ENCODE peak calls at places on chromosomes 4 and X, in ten cellular contexts. O is right lobe of liver, J is GM23248, R is neural progenitor cell, V is SK-N-SH, Q is psoas muscle, Z is ovary, Y is mammary epithelial cell, L is cardiac muscle cell, M is HCT116. D is an unnamed sample.

GRCh38 chr4:158130204-158130603 is 42.6 kb downstream of the GASK1B start:
- DNase-seq in O (no peak), J (no peak), R (no peak), V (no peak), Q (no peak), Z (no peak), Y (no peak), L (no peak), M (no peak), D (no peak)

GRCh38 chrX:121781991-121782390 is 734.6 kb downstream of the GLUD2 start:
- DNase-seq in O (no peak), J (no peak), R (no peak), V (no peak), Q (no peak), Z (no peak), Y (peak; percentile 84), L (no peak), M (no peak), D (no peak)

GRCh38 chr4:43274376-43274775 is 381.9 kb downstream of the GRXCR1 start:
- DNase-seq in O (no peak), J (no peak), R (no peak), V (no peak), Q (no peak), Z (no peak), Y (no peak), L (no peak), M (no peak), D (no peak)

GRCh38 chr4:174009686-174010451 is 273.6 kb downstream of the FBXO8 start:
- DNase-seq in O (no peak), J (no peak), R (no peak), V (no peak), Q (no peak), Z (no peak), Y (no peak), L (no peak), M (no peak), D (no peak)

GRCh38 chr4:105473340-105474109 is at the start of gene PPA2:
- DNase-seq in O (peak; percentile 91), J (peak; percentile 97), R (peak; percentile 94), V (peak; percentile 94), Q (peak; percentile 85), Z (peak; percentile 76), Y (peak; percentile 89), L (peak; percentile 94), M (peak; percentile 78), D (peak; percentile 87)

GRCh38 chr4:38568768-38569167 is 95.2 kb upstream of the KLF3 start:
- DNase-seq in O (no peak), J (no peak), R (no peak), V (no peak), Q (no peak), Z (no peak), Y (peak; percentile 49), L (no peak), M (no peak), D (no peak)

GRCh38 chr4:121829511-121829910 is 5.8 kb upstream of the CCNA2 start:
- DNase-seq in O (no peak), J (peak; percentile 11), R (no peak), V (no peak), Q (no peak), Z (no peak), Y (no peak), L (no peak), M (no peak), D (no peak)

GRCh38 chrX:75596178-75596577 is 73.3 kb upstream of the ZDHHC15 start:
- DNase-seq in O (no peak), J (peak; percentile 21), R (no peak), V (no peak), Q (no peak), Z (no peak), Y (no peak), L (no peak), M (no peak), D (no peak)

GRCh38 chrX:81261576-81261975 is 59.7 kb downstream of the SH3BGRL start:
- DNase-seq in O (no peak), J (peak; percentile 56), R (no peak), V (no peak), Q (no peak), Z (no peak), Y (peak; percentile 53), L (peak; percentile 61), M (no peak), D (no peak)

GRCh38 chrX:81263067-81263466 is 61.2 kb downstream of the SH3BGRL start:
- DNase-seq in O (no peak), J (no peak), R (peak; percentile 31), V (no peak), Q (no peak), Z (no peak), Y (no peak), L (no peak), M (no peak), D (no peak)

GRCh38 chrX:81257817-81258216 is 55.9 kb downstream of the SH3BGRL start:
- DNase-seq in O (no peak), J (no peak), R (no peak), V (no peak), Q (no peak), Z (no peak), Y (no peak), L (no peak), M (no peak), D (no peak)

GRCh38 chrX:81259714-81260395 is 58.0 kb downstream of the SH3BGRL start:
- DNase-seq in O (no peak), J (peak; percentile 61), R (no peak), V (no peak), Q (no peak), Z (no peak), Y (peak; percentile 37), L (peak; percentile 33), M (no peak), D (no peak)

DNA sequence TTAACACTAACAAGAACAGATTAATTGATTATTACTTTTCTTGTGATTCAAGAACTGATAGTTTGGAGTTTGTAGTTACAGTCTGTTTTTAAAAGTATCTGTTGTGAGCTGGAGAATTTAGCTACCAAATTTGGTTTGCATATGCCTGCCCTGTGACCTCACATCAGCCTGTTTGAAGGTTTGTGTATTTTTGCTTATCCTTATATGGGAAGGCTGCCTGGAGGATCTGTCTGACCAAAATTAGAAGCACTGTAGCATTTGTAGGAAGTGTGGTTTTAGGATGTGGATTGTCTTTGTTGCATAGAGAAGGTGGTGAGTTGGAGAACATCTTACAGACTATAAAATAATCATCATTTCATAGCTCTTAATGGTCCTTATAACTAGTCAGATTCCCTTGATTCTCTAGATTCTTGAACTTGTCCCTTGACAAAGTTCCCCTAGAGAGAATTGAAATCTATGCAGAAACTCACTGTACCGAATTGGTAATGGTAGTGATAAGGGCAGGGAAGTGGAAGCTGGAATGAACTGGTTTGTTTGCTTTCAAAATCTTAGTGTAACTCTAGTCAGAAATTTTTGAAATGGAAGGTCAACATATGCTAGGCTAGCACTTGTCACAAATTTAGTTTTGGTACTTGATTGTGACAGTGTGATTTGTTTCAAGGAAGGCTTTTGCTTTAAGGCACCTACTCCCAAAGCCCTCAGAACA is 57.3 kb downstream of the SH3BGRL start:
- DNase-seq in O (no peak), J (peak; percentile 28), R (no peak), V (no peak), Q (no peak), Z (no peak), Y (no peak), L (peak; percentile 69), M (no peak), D (no peak)
- H3K4me3 ChIP-seq in O (no peak overlapping the region), J (peak overlapping the region; percentile 47), R (no peak overlapping the region), V (no peak overlapping the region), Q (no peak overlapping the region), Z (no peak overlapping the region), Y (no peak overlapping the region), L (no peak overlapping the region), M (no peak overlapping the region), D (no peak overlapping the region)

DNA sequence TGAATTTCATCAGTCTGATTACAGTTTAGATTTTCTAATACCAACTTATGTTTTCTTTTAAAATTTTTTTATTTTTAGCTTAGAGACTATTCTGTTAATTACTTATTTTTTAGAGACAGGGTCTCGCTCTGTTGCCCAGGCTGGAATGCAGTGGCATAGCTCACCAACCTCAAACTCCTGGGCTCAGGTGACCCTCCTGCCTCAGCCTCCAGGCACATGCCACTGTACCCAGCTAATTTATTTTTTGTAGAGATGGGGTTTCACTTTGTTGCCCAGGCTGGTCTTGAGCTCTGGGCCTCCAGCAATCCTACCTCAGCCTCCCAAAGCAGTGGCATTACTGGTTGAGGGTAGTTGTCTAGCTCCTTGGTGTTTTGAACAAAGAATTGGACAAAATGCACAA is 102.0 kb downstream of the KLHL8 start:
- DNase-seq in O (no peak), J (no peak), R (no peak), V (no peak), Q (no peak), Z (no peak), Y (no peak), L (no peak), M (no peak), D (no peak)
- H3K27ac ChIP-seq in O (no peak overlapping the region), J (no peak overlapping the region), R (no peak overlapping the region), V (no peak overlapping the region), Q (peak overlapping the region; percentile 87), Z (no peak overlapping the region), Y (no peak overlapping the region), L (peak overlapping the region; percentile 25), M (no peak overlapping the region), D (no peak overlapping the region)

DNA sequence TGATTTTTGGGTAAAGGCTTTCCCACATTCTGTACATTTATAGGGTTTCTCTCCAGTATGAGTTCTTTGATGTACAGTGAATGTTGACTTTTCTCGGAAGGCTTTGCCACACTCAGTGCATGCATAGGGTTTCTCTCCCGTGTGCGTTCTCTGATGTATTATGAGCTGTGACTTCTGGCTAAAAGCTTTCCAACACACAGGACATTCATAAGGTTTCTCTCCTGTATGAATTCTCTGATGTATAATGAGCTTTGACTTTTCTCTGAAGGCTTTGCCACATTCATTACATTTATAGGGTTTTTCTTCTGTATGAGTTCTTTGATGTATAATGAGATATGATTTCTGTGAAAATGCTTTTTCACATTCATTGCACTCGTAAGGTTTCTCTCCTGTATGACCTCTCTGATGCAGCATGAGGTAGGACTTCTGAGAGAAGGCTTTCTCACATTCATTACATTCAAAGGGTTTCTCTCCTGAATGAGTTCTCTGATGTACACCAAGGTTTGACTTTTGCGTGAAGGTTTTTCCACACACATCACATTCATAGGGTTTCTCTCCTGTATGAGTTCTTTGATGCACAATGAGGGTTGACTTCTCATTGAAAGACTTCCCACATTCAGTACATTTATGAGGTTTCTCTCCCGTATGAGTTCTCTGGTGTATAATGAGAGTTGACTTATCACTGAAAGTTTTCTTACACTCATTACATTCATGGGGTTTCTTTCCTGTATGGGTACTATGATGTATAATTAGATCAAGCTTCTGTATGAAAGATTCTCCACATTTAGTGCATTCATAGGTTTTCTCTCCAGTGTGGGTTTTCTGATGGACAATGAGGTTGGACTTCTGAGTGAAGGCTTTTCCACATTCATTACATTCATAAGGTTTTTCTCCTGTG is 27.3 kb downstream of the ZNF182 start:
- DNase-seq in O (no peak), J (no peak), R (no peak), V (no peak), Q (no peak), Z (no peak), Y (no peak), L (no peak), M (no peak), D (no peak)
- H3K9me3 ChIP-seq in O (peaks cover 23% of the 10 kb centered on the region), J (no peaks in the 10 kb centered on the region), R (peaks cover 34% of the 10 kb centered on the region), V (peaks cover 57% of the 10 kb centered on the region), Q (peaks cover 80% of the 10 kb centered on the region), Z (peaks cover 8% of the 10 kb centered on the region), Y (peaks cover 75% of the 10 kb centered on the region), L (peaks cover 7% of the 10 kb centered on the region), M (no peaks in the 10 kb centered on the region), D (peaks cover 37% of the 10 kb centered on the region)

GRCh38 chr4:185657191-185657590 is 121.9 kb upstream of the PDLIM3 start:
- DNase-seq in O (no peak), J (no peak), R (peak; percentile 64), V (no peak), Q (no peak), Z (no peak), Y (no peak), L (no peak), M (no peak), D (no peak)

GRCh38 chr4:185654311-185654710 is 119.0 kb upstream of the PDLIM3 start:
- DNase-seq in O (no peak), J (no peak), R (no peak), V (no peak), Q (no peak), Z (no peak), Y (no peak), L (no peak), M (no peak), D (no peak)

GRCh38 chr4:185656467-185656890 is 121.2 kb upstream of the PDLIM3 start:
- DNase-seq in O (no peak), J (peak; percentile 59), R (peak; percentile 49), V (no peak), Q (peak; percentile 38), Z (peak; percentile 61), Y (peak; percentile 46), L (peak; percentile 75), M (no peak), D (no peak)

GRCh38 chr4:185657699-185658098 is 122.4 kb upstream of the PDLIM3 start:
- DNase-seq in O (no peak), J (no peak), R (no peak), V (peak; percentile 26), Q (no peak), Z (no peak), Y (no peak), L (no peak), M (no peak), D (no peak)

DNA sequence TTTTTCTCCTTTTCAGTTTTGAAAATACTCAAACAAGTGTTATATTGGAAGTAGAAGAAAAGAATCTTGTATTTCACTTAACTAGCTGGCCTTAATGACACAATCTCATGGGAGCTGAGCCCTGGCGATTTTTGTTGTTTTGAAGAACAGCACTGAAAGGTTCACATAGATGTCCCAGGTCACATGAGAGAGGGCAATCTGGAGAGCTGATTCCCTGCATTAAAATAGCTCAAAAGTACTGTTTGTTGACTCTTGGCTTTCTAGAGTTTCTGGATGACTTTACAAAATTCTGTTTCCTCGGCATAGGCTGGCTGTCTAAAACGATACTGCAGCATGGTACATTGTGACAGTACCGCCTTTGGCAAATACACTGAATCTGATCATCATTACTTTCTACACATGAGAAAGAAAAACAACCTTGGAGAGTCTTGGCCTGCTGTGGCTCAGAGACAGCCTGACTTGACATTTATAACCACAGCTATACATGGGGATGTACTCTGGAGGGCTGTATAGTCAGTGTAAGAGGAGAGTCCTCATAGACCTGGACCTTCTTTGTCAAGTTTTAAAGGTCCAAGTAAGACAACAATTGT is 119.8 kb upstream of the PDLIM3 start:
- DNase-seq in O (no peak), J (no peak), R (no peak), V (no peak), Q (no peak), Z (no peak), Y (no peak), L (no peak), M (no peak), D (no peak)
- H3K4me3 ChIP-seq in O (no peak overlapping the region), J (no peak overlapping the region), R (no peak overlapping the region), V (no peak overlapping the region), Q (peak overlapping the region; percentile 50), Z (no peak overlapping the region), Y (no peak overlapping the region), L (no peak overlapping the region), M (no peak overlapping the region), D (no peak overlapping the region)